ENCODE peak calls at places on chromosomes 11 and 22, in seven cellular contexts. S is non-pigmented ciliary epithelial cell, W is NCI-H1436, M is DND-41, B is frontal cortex, Q is Calu3, K is left lung. I is an unnamed sample.

GRCh38 chr11:119615003-119615878 is 113.8 kb downstream of the NECTIN1 start:
- DNase-seq in K (no peak), Q (peak), M (no peak), S (peak), B (no peak), W (no peak), I (peak)

GRCh38 chr11:47192111-47192510 is 5.9 kb upstream of the PACSIN3 start:
- DNase-seq in W (no peak), B (no peak), K (no peak), Q (no peak), S (no peak), M (no peak), I (no peak)

GRCh38 chr11:133931449-133932060 is 25.2 kb downstream of the IGSF9B start:
- DNase-seq in W (no peak), K (no peak), B (no peak), S (no peak), M (no peak), Q (no peak), I (no peak)

GRCh38 chr11:6737872-6738466 is 33.8 kb downstream of the OR2AG2 start:
- DNase-seq in K (no peak), S (no peak), M (peak), W (peak), Q (peak), B (no peak), I (peak)

GRCh38 chr22:37843746-37844089 is 416 bp downstream of the ANKRD54 start:
- DNase-seq in K (no peak), W (no peak), S (no peak), B (peak), Q (peak), M (peak), I (no peak)

GRCh38 chr11:69934861-69935494 is 115.8 kb upstream of the FGF3 start:
- DNase-seq in B (no peak), W (no peak), S (no peak), Q (peak), K (peak), M (no peak), I (no peak)

GRCh38 chr11:134545521-134545920 is 133.5 kb upstream of the B3GAT1 start:
- DNase-seq in S (no peak), K (no peak), W (no peak), Q (no peak), M (no peak), B (no peak), I (no peak)

GRCh38 chr11:92266821-92267220 is 42.2 kb downstream of the FAT3 start:
- DNase-seq in B (no peak), S (no peak), Q (no peak), W (no peak), M (no peak), K (no peak), I (no peak)

GRCh38 chr11:11037162-11037732 is 179.4 kb upstream of the ZBED5 start:
- DNase-seq in B (no peak), K (no peak), Q (no peak), W (no peak), S (no peak), M (no peak), I (peak)

GRCh38 chr11:27085115-27085514 is 44.5 kb downstream of the BBOX1 start:
- DNase-seq in W (no peak), K (no peak), M (no peak), S (no peak), Q (no peak), B (no peak), I (no peak)

GRCh38 chr11:31214337-31214736 is 155.2 kb downstream of the DCDC1 start:
- DNase-seq in W (no peak), K (no peak), Q (no peak), M (no peak), B (no peak), S (no peak), I (no peak)

GRCh38 chr11:46845740-46846509 is at the start of gene CKAP5:
- DNase-seq in Q (peak), B (peak), M (peak), S (peak), W (peak), K (peak), I (peak)

GRCh38 chr11:63915961-63916836 is 765 bp downstream of the RCOR2 start:
- DNase-seq in M (no peak), B (peak), W (peak), Q (peak), S (no peak), K (no peak), I (no peak)

GRCh38 chr11:20033806-20034205 is 126.5 kb downstream of the DBX1 start:
- DNase-seq in B (no peak), S (no peak), M (no peak), Q (no peak), W (no peak), K (no peak), I (no peak)

GRCh38 chr22:47210112-47210657 is 447.7 kb downstream of the TBC1D22A start:
- DNase-seq in W (no peak), K (peak), S (no peak), Q (no peak), M (no peak), B (no peak), I (no peak)

GRCh38 chr22:24319451-24319850 is 48.8 kb downstream of the SPECC1L start:
- DNase-seq in M (no peak), Q (no peak), K (no peak), B (no peak), W (no peak), S (no peak), I (no peak)

GRCh38 chr11:62391642-62392425 is 27.0 kb upstream of the SCGB1A1 start:
- DNase-seq in S (no peak), B (no peak), W (no peak), K (no peak), M (no peak), Q (no peak), I (no peak)

GRCh38 chr22:17228725-17229126 is 9.5 kb upstream of the ADA2 start:
- DNase-seq in K (peak), Q (no peak), M (no peak), B (no peak), S (no peak), W (no peak), I (no peak)

GRCh38 chr22:23534851-23535717 is 45.0 kb downstream of the IGLL1 start:
- DNase-seq in M (no peak), S (no peak), Q (no peak), B (no peak), K (peak), W (no peak), I (no peak)

GRCh38 chr11:47768090-47768620 is 1.0 kb upstream of the FNBP4 start:
- DNase-seq in W (peak), S (no peak), B (peak), M (peak), Q (peak), K (peak), I (peak)

GRCh38 chr11:46348986-46349401 is 1.7 kb downstream of the DGKZ start:
- DNase-seq in M (peak), B (no peak), K (no peak), Q (no peak), W (no peak), S (no peak), I (peak)

GRCh38 chr11:119501777-119502405 is 78.9 kb upstream of the THY1 start:
- DNase-seq in K (no peak), B (no peak), Q (no peak), S (no peak), W (no peak), M (no peak), I (no peak)

GRCh38 chr11:35006389-35007128 is 90.1 kb downstream of the PDHX start:
- DNase-seq in K (no peak), S (no peak), W (no peak), M (no peak), Q (no peak), B (no peak), I (no peak)

I was measured in Jurkat, Clone E6-1.